ENCODE peak calls at places on chromosomes 6 and 20, in five cellular contexts. V is A549, S is ovary, P is heart left ventricle, K is right lobe of liver. A is an unnamed sample. For H3K4me1, the result is how much of the 10 kb centered on the place peaks cover.

GRCh38 chr6:100370265-100370664 is 94.5 kb downstream of the SIM1 start:
- DNase-seq in P (no peak), K (no peak), S (no peak), V (no peak), A (no peak)

GRCh38 chr6:17039266-17039665 is 62.6 kb upstream of the STMND1 start:
- DNase-seq in P (no peak), V (no peak), S (no peak), K (no peak), A (no peak)

GRCh38 chr20:57102160-57102559 is 164.3 kb downstream of the BMP7 start:
- DNase-seq in S (no peak), V (no peak), P (no peak), K (no peak), A (no peak)

GRCh38 chr6:18496462-18496861 is 109.3 kb downstream of the RNF144B start:
- DNase-seq in V (no peak), K (no peak), S (no peak), P (no peak), A (no peak)

GRCh38 chr6:133964052-133964451 is 11.0 kb downstream of the TBPL1 start:
- DNase-seq in V (no peak), S (no peak), K (no peak), P (no peak), A (no peak)

GRCh38 chr20:60214901-60215522 is 256.8 kb downstream of the CDH26 start:
- DNase-seq in S (no peak), P (no peak), V (no peak), K (no peak), A (no peak)

GRCh38 chr6:168186438-168186837 is 107.4 kb upstream of the FRMD1 start:
- DNase-seq in P (no peak), S (no peak), V (no peak), K (no peak), A (no peak)

GRCh38 chr20:58898629-58899028 is 46.1 kb downstream of the GNAS start:
- DNase-seq in P (no peak), S (no peak), K (no peak), V (no peak), A (no peak)

GRCh38 chr6:113347420-113347819 is 509.7 kb upstream of the MARCKS start:
- DNase-seq in P (no peak), K (no peak), S (no peak), V (no peak), A (no peak)

GRCh38 chr6:26043389-26044139 is 43.7 kb upstream of the HFE start:
- DNase-seq in P (peak), V (peak), S (peak), K (peak), A (no peak)

GRCh38 chr6:36269834-36270705 is at the start of gene PNPLA1:
- DNase-seq in V (no peak), S (no peak), P (no peak), K (no peak), A (no peak)

GRCh38 chr20:47981242-47981641 is 196.0 kb upstream of the SULF2 start:
- DNase-seq in S (no peak), P (no peak), V (no peak), K (no peak), A (no peak)

GRCh38 chr20:39600156-39600555 is 638.0 kb downstream of the DHX35 start:
- DNase-seq in P (no peak), V (no peak), S (no peak), K (no peak), A (no peak)

GRCh38 chr6:144932621-144933020 is 647.5 kb downstream of the UTRN start:
- DNase-seq in P (no peak), S (no peak), V (no peak), K (no peak), A (no peak)

DNA sequence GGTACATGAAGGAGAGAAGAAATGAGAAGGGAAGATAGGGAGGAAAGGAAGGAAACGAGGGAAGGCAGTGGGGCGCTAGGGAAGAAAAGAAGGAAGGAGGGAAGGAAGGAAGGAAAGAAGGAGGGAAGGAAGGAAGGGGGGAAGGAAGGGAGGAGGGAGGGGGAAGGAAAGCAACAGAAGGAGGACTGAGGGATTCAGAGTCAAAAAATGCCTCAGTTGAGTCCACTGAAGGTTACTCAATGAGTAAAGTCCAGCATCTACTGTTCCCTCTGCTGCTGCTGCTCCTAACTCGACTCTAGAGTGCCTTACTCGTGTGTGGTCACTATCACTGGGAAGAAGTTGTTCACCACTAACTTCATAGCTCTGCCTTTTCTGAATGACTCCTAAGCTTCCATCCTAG is 33.8 kb downstream of the PHACTR1 start:
- DNase-seq in K (no peak), S (no peak), V (no peak), P (no peak), A (no peak)
- H3K4me3 ChIP-seq in K (no peak), S (no peak), V (no peak), P (no peak), A (no peak)

GRCh38 chr20:49695830-49696229 is 17.8 kb downstream of the B4GALT5 start:
- DNase-seq in K (no peak), V (no peak), S (no peak), P (no peak), A (no peak)
- H3K4me1 ChIP-seq in K (half or more), V (half or more), S (under half), P (half or more), A (half or more)

DNA sequence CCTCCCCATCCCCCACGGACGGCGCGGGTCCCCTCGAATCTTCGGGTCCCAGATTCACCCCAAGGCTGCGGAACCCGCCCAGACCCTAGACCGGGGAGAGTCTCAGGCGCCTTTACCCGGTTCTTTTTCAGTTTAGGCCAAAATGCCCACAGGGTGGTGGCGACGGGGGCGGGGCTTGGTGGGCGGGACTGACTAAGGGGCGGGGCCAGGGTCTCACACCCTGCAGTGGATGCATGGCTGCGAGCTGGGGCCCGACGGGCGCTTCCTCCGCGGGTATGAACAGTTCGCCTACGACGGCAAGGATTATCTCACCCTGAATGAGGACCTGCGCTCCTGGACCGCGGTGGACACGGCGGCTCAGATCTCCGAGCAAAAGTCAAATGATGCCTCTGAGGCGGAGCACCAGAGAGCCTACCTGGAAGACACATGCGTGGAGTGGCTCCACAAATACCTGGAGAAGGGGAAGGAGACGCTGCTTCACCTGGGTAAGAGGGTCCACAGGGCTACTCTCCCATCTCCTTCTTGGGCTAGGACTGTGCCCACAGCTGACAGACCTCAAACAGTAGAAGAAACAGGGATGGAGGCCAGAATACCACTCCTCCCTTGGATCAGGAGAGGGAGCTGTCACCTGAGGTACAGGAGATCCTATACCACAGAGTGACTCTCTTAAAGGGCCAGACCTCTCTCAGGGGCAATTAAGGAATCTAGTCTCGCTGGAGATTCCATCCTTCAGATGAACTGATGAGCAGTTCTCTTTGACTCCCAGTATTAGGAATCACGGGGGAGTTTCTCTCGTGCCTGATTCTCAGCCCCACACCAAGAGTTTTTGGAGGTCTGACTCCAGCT is 945 bp downstream of the HLA-E start:
- DNase-seq in P (peak), V (no peak), S (peak), K (peak), A (peak)
- TF ChIP-seq POLR2A in P (no peak), V (no peak), S (no peak), K (no peak), A (no peak)

GRCh38 chr6:119162134-119162761 is 83.8 kb upstream of the FAM184A start:
- DNase-seq in V (no peak), P (no peak), S (no peak), K (no peak), A (no peak)
- H3K4me3 ChIP-seq in V (no peak), P (no peak), S (no peak), K (no peak), A (no peak)

GRCh38 chr20:23062632-23063031 is 13.2 kb upstream of the THBD start:
- DNase-seq in P (no peak), K (no peak), S (no peak), V (no peak), A (no peak)

GRCh38 chr20:23060629-23061028 is 11.2 kb upstream of the THBD start:
- DNase-seq in K (no peak), P (no peak), S (no peak), V (no peak), A (no peak)

GRCh38 chr20:23059831-23060230 is 10.4 kb upstream of the THBD start:
- DNase-seq in P (no peak), S (no peak), K (no peak), V (no peak), A (no peak)

GRCh38 chr20:23061713-23062561 is 12.5 kb upstream of the THBD start:
- DNase-seq in S (peak), K (no peak), V (peak), P (peak), A (no peak)

DNA sequence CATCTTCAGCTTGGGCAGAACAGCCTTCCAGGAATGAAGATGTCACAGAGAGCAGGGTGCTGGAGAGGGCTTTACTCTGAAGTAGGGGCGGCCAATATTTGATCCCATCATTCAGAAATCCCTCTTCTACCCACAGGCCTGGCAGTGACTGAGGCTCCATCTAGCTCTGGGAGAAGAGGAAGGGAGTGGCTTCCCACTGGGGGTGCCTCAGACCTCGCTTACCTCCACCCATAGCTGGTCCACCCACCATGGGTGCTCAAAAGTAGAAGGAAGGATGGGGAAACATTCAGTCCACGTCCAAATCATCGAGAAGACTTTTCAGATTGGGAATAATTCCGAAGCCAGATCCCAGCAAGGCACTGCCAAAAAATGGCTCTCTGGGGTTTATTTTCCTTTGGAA is 11.8 kb upstream of the THBD start:
- DNase-seq in V (no peak), K (no peak), S (no peak), P (no peak), A (no peak)
- H3K4me1 ChIP-seq in V (under half), K (under half), S (under half), P (under half), A (half or more)

GRCh38 chr20:53829086-53829703 is 235.6 kb upstream of the ZNF217 start:
- DNase-seq in K (no peak), V (peak), S (no peak), P (no peak), A (no peak)
- TF ChIP-seq POLR2A in K (no peak), V (no peak), S (no peak), P (no peak), A (peak)

DNA sequence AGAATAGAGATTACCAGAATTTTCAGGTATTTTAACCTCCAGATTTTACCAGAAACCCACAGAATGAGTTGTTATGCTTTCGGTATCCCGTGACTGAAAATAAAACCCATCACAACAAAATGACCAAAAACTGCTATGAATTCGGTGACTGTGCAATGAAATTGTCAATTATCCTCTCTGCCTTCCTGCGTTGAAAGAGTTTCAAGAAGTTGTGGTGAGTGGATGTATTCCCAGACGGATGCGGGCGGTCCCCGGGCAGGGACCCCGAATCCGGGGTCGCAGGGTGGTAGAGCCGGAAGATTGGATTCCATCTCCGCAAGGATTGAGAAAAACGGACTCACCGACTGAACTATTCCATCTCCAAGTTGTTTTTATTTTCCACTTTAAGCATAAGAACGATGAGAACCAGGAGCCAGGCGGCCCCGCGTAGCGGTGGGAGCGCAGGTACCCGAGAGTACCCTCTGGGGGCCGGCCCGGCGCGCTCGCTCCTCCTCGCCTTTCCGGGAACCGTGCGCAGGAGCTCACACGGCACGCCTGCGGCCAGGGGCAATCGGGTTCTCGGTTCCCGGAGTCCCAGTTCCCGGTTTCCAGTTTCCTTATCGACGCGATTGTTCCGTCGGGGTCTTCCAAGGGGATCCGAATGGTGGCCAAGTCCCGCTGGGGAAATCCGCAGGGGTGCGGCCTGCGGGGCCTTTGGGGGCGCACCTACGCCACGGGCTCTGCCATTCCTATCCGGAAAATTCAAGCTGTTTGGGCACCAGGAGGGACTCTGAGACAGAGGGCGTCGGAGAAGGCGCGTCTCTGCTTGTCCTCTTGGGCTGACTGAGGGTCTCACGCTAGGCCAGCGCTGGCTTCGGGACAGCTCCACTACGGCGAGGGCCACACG is 104.9 kb upstream of the PRDM1 start:
- DNase-seq in K (no peak), S (peak), V (no peak), P (peak), A (no peak)
- H3K4me3 ChIP-seq in K (peak), S (peak), V (no peak), P (peak), A (peak)

GRCh38 chr20:53767206-53767924 is 173.7 kb upstream of the ZNF217 start:
- DNase-seq in P (no peak), S (no peak), V (no peak), K (peak), A (no peak)

GRCh38 chr20:53764416-53764800 is 170.8 kb upstream of the ZNF217 start:
- DNase-seq in P (no peak), K (no peak), V (no peak), S (no peak), A (no peak)

GRCh38 chr20:53769041-53769440 is 175.4 kb upstream of the ZNF217 start:
- DNase-seq in K (no peak), V (no peak), S (no peak), P (no peak), A (no peak)

GRCh38 chr20:53763707-53764415 is 170.2 kb upstream of the ZNF217 start:
- DNase-seq in P (no peak), S (no peak), V (peak), K (no peak), A (no peak)

DNA sequence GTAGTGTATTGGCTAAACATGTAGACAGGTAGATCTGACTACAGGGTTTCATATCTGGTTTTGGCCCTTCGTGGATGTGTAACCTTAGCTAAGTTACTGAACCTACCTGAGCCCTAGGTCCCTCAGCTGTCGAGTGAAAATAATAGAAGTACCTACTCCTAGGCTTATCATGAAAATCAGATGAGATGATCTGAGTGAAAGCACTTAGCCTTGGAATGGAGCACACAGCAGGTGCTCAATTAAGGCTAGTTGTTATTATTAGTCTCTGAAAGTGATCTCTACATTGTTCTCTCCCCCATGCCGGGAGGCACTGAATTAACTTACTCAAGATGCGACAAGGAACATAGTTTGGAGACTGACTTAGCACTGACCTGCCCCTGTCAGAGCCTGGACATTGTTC is 174.7 kb upstream of the ZNF217 start:
- DNase-seq in V (no peak), K (no peak), S (no peak), P (no peak), A (no peak)
- H3K4me1 ChIP-seq in V (half or more), K (under half), S (under half), P (under half), A (under half)

GRCh38 chr6:33017694-33018353 is 8.4 kb upstream of the HLA-DOA start:
- DNase-seq in K (no peak), V (no peak), S (no peak), P (no peak), A (no peak)
- TF ChIP-seq POLR2A in K (no peak), V (no peak), S (no peak), P (no peak), A (no peak)